ENCODE peak calls at places on chromosomes 6 and 20, in nine cellular contexts. Z is gastrocnemius medialis, C is neural crest cell, J is BJ, K is pancreas, I is H1, B is astrocyte, W is foreskin fibroblast, G is RWPE1. U is an unnamed sample.

GRCh38 chr6:149919834-149920225 is 3.1 kb downstream of the RAET1G start:
- DNase-seq in Z (no peak), G (no peak), C (no peak), B (no peak), K (no peak), J (no peak), W (no peak), I (no peak), U (no peak)

GRCh38 chr20:50247196-50248094 is 56.8 kb downstream of the CEBPB start:
- DNase-seq in W (no peak), G (no peak), Z (no peak), J (no peak), B (no peak), K (no peak), I (no peak), C (no peak), U (no peak)

GRCh38 chr6:26205161-26205624 is 118.0 kb downstream of the HFE start:
- DNase-seq in B (peak), Z (peak), G (peak), W (peak), K (no peak), C (peak), I (no peak), J (no peak), U (peak)

GRCh38 chr6:28742668-28743270 is 181.0 kb downstream of the TRIM27 start:
- DNase-seq in B (peak), G (peak), J (no peak), I (peak), W (peak), C (no peak), K (no peak), Z (no peak), U (no peak)

GRCh38 chr20:32463642-32464400 is 105.7 kb downstream of the ASXL1 start:
- DNase-seq in I (no peak), K (peak), J (no peak), G (no peak), C (peak), Z (no peak), W (no peak), B (no peak), U (no peak)

GRCh38 chr6:48067148-48067709 is 43.8 kb downstream of the PTCHD4 start:
- DNase-seq in C (no peak), B (no peak), W (no peak), K (no peak), I (no peak), J (peak), Z (no peak), G (no peak), U (no peak)

GRCh38 chr6:106380407-106380806 is 19.9 kb downstream of the CRYBG1 start:
- DNase-seq in Z (no peak), B (no peak), I (no peak), K (no peak), C (no peak), J (no peak), G (no peak), W (no peak), U (no peak)

GRCh38 chr6:150142657-150143501 is at the start of gene PPP1R14C:
- DNase-seq in W (peak), B (peak), J (no peak), Z (peak), C (peak), K (peak), G (peak), I (no peak), U (peak)

GRCh38 chr6:32622545-32623401 is 14.4 kb upstream of the HLA-DQA1 start:
- DNase-seq in C (peak), J (no peak), I (peak), K (no peak), G (peak), B (peak), W (peak), Z (no peak), U (peak)

GRCh38 chr20:57879437-57880115 is 169.8 kb upstream of the PMEPA1 start:
- DNase-seq in I (no peak), K (no peak), B (no peak), J (no peak), C (no peak), W (no peak), Z (no peak), G (no peak), U (no peak)

GRCh38 chr6:97151611-97152010 is 131.4 kb downstream of the MMS22L start:
- DNase-seq in K (no peak), G (no peak), I (no peak), B (no peak), W (no peak), Z (no peak), C (no peak), J (no peak), U (no peak)

DNA sequence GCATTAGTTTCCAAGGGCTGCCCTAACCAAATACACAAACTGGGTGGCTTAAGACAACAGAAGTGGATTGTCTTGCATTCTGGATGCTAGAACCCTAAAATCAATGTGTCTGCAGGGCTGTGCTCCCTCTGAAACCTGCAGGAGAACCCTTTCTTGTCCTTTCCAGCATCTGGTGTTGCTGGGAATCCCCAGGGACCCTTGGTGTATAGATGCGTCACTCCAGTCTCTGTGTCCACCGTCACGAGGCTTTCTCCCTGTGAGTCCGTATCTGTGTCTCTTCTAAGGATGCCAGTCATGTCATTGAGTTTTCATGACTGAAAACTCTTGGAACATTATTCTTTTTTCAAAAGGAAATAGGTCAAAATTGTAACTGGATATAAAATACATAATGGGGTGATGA is 142.9 kb downstream of the RNASET2 start:
- DNase-seq in G (no peak), I (no peak), Z (no peak), K (no peak), J (no peak), W (no peak), B (no peak), C (no peak), U (no peak)
- TF ChIP-seq CTCF in G (no peak), I (no peak), Z (no peak), K (no peak), J (no peak), W (no peak), B (no peak), C (no peak), U (no peak)

DNA sequence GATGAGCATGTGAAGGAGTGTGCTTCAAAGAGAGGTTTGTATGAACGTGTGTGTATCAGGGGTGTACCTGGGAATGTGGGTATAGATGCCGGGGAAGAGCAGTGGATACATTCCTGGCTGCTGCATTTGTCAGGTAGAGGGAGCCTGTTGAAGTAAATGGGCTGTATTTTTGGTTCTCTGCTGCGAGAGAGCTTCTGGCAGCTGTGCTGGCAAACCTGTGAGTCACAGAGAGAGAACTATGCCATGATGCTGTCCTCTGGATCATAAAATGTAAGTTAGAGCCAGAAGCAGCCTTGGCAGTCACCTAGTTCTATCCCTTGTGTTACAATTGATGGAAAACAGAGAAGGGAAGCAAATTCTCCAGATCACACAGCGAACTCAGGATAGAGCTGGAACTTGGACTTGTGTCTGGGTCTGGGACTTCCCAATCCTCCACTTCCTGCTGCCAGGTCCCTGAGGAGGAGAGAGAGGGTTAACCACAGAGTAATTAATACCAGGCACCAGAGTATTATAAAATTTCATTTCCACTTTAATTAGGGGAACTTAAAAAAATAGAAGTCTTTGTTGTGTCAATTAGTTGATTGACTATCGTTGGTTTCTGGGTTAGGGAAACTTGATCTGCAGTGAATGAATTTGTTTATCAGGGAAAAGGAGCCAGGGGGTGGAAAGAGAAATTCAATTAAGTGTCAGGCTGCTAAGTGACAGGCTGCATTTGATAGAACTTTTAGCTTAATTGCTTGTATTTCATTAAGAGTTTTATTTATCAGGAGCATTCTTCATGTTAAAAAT is 41.1 kb upstream of the GTSF1L start:
- DNase-seq in Z (no peak), I (no peak), J (no peak), C (no peak), G (peak), B (peak), K (no peak), W (peak), U (no peak)
- TF ChIP-seq CTCF in Z (no peak), I (no peak), J (no peak), C (no peak), G (no peak), B (no peak), K (no peak), W (no peak), U (no peak)

GRCh38 chr20:62389601-62390087 is 2.7 kb downstream of the RPS21 start:
- DNase-seq in B (no peak), J (no peak), G (no peak), I (no peak), C (no peak), K (no peak), W (no peak), Z (no peak), U (no peak)
- TF ChIP-seq CTCF in B (no peak), J (no peak), G (no peak), I (no peak), C (no peak), K (no peak), W (no peak), Z (no peak), U (no peak)

DNA sequence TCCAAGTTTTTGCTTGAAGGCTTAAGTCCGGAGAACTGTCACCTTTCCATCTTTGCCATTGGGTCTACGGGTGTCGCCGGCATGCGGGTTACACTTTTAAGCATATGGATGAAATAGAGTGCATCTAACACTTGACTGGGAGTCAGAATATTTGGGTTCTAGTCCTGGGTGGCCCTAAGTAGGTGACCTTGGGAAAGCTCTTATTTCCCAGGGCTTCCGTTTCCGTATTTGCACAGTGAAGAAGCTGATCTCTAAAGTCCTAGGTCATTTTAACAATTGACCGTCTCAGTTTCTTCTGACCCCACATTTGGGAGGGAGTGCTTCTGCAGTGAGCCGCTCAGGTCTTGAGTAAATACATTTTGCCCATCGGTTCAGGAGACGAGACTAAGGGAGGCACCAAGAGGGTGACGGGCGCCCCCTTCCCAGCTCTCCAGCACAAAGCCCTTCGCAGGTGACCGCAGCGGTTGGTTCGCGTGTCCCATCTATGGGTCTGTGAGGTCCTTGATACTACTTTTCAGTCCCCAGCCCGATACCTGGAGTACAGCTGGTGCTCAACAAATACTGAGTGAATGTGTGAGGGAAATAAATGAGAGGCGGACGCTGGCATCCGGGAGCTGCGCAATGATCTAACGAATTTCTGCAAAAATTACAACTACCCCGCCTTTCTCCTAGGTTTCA is 580 bp upstream of the BLTP3A start:
- DNase-seq in Z (peak), W (peak), I (peak), K (peak), G (no peak), C (no peak), B (peak), J (no peak), U (peak)
- TF ChIP-seq CTCF in Z (no peak), W (peak), I (peak), K (no peak), G (peak), C (peak), B (no peak), J (peak), U (no peak)

GRCh38 chr6:57195457-57195856 is 23.3 kb downstream of the BAG2 start:
- DNase-seq in J (no peak), I (no peak), C (no peak), B (no peak), K (no peak), W (no peak), Z (no peak), G (no peak), U (no peak)

GRCh38 chr6:57193177-57193576 is 21.1 kb downstream of the BAG2 start:
- DNase-seq in I (no peak), K (no peak), J (no peak), B (no peak), C (no peak), G (no peak), Z (no peak), W (peak), U (no peak)

DNA sequence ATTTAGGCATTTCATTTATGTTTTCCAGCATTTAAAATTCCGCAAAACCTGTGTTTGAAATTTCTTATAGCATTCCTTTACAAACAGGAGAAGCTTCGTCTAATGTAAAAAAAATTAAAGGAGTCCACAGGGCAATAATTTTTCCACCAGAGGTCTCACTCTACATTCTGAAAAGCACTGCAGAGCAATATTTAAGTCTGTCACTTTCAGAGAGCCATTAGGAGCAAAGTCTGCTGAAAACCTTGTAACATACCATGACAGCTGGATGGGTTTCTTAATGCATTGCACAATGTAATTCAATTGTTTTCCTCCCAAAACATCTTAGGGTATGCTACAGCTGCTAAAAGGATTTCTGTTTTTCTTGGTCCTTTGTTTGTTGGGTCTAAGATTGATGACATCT is 18.0 kb downstream of the BAG2 start:
- DNase-seq in J (no peak), I (no peak), Z (no peak), G (peak), B (no peak), K (no peak), C (no peak), W (peak), U (no peak)
- TF ChIP-seq CTCF in J (peak), I (no peak), Z (no peak), G (peak), B (peak), K (no peak), C (peak), W (peak), U (no peak)

GRCh38 chr20:63740501-63741353 is 1.2 kb downstream of the SLC2A4RG start:
- DNase-seq in I (no peak), C (peak), K (peak), B (peak), W (peak), J (peak), G (peak), Z (peak), U (peak)
- TF ChIP-seq CTCF in I (no peak), C (peak), K (peak), B (no peak), W (peak), J (peak), G (no peak), Z (no peak), U (peak)

GRCh38 chr20:43209831-43210230 is 20.1 kb upstream of the PTPRT start:
- DNase-seq in K (no peak), I (no peak), W (no peak), J (no peak), Z (no peak), G (no peak), B (no peak), C (no peak), U (no peak)

GRCh38 chr20:43205699-43206098 is 16.0 kb upstream of the PTPRT start:
- DNase-seq in G (no peak), B (no peak), K (no peak), W (no peak), I (no peak), C (no peak), J (no peak), Z (no peak), U (no peak)
- TF ChIP-seq CTCF in G (no peak), B (no peak), K (no peak), W (no peak), I (no peak), C (peak), J (no peak), Z (no peak), U (peak)

GRCh38 chr6:124854338-124854922 is 107.8 kb upstream of the RNF217 start:
- DNase-seq in W (no peak), B (no peak), C (no peak), G (peak), I (no peak), Z (no peak), K (no peak), J (no peak), U (no peak)
- TF ChIP-seq CTCF in W (no peak), B (peak), C (peak), G (peak), I (no peak), Z (no peak), K (no peak), J (peak), U (no peak)

U was measured in Calu3.